ENCODE peak calls at places on chromosomes 5 and 9, in ten cellular contexts. One of them, this sample, is unnamed.

GRCh38 chr9:105219291-105219805 is 25.1 kb upstream of the SLC44A1 start:
- DNase-seq in activated CD4-positive, alpha-beta T cell treated with anti-CD3 and anti-CD28 coated beads, Interleukin-2, amount 50 U/mL, for 4 hours: no peak
- DNase-seq in activated naive CD4-positive, alpha-beta T cell treated with Interleukin-2 at 50 U/mL for 16 hours: no peak
- DNase-seq in activated naive CD8-positive, alpha-beta T cell treated with anti-CD3 and anti-CD28 coated beads for 36 hours: no peak
- DNase-seq in GM12891: no peak
- DNase-seq in stimulated activated CD4-positive, alpha-beta T cell treated with anti-CD3 and anti-CD28 coated beads, Interleukin-1b, Interleukin-23, amount 100 ng/mL, for 4 hours: no peak
- DNase-seq in B cell: no peak
- DNase-seq in mammary epithelial cell: no peak
- DNase-seq in frontal cortex: no peak
- DNase-seq in globus pallidus: no peak
- DNase-seq in this sample: no peak

GRCh38 chr5:133472829-133473228 is 139.5 kb downstream of the FSTL4 start:
- DNase-seq in activated CD4-positive, alpha-beta T cell treated with anti-CD3 and anti-CD28 coated beads, Interleukin-2, amount 50 U/mL, for 4 hours: no peak
- DNase-seq in activated naive CD4-positive, alpha-beta T cell treated with Interleukin-2 at 50 U/mL for 16 hours: no peak
- DNase-seq in activated naive CD8-positive, alpha-beta T cell treated with anti-CD3 and anti-CD28 coated beads for 36 hours: no peak
- DNase-seq in GM12891: no peak
- DNase-seq in stimulated activated CD4-positive, alpha-beta T cell treated with anti-CD3 and anti-CD28 coated beads, Interleukin-1b, Interleukin-23, amount 100 ng/mL, for 4 hours: no peak
- DNase-seq in B cell: no peak
- DNase-seq in mammary epithelial cell: peak
- DNase-seq in frontal cortex: no peak
- DNase-seq in globus pallidus: no peak
- DNase-seq in this sample: no peak

GRCh38 chr9:27291292-27291691 is 5.7 kb downstream of the EQTN start:
- DNase-seq in activated CD4-positive, alpha-beta T cell treated with anti-CD3 and anti-CD28 coated beads, Interleukin-2, amount 50 U/mL, for 4 hours: no peak
- DNase-seq in activated naive CD4-positive, alpha-beta T cell treated with Interleukin-2 at 50 U/mL for 16 hours: no peak
- DNase-seq in activated naive CD8-positive, alpha-beta T cell treated with anti-CD3 and anti-CD28 coated beads for 36 hours: no peak
- DNase-seq in GM12891: no peak
- DNase-seq in stimulated activated CD4-positive, alpha-beta T cell treated with anti-CD3 and anti-CD28 coated beads, Interleukin-1b, Interleukin-23, amount 100 ng/mL, for 4 hours: no peak
- DNase-seq in B cell: no peak
- DNase-seq in mammary epithelial cell: no peak
- DNase-seq in frontal cortex: no peak
- DNase-seq in globus pallidus: no peak
- DNase-seq in this sample: no peak

GRCh38 chr9:18798518-18799290 is 234.3 kb downstream of the SAXO1 start:
- DNase-seq in activated CD4-positive, alpha-beta T cell treated with anti-CD3 and anti-CD28 coated beads, Interleukin-2, amount 50 U/mL, for 4 hours: no peak
- DNase-seq in activated naive CD4-positive, alpha-beta T cell treated with Interleukin-2 at 50 U/mL for 16 hours: no peak
- DNase-seq in activated naive CD8-positive, alpha-beta T cell treated with anti-CD3 and anti-CD28 coated beads for 36 hours: no peak
- DNase-seq in GM12891: no peak
- DNase-seq in stimulated activated CD4-positive, alpha-beta T cell treated with anti-CD3 and anti-CD28 coated beads, Interleukin-1b, Interleukin-23, amount 100 ng/mL, for 4 hours: no peak
- DNase-seq in B cell: no peak
- DNase-seq in mammary epithelial cell: no peak
- DNase-seq in frontal cortex: no peak
- DNase-seq in globus pallidus: no peak
- DNase-seq in this sample: no peak

GRCh38 chr9:135422340-135422944 is 57.1 kb upstream of the PPP1R26 start:
- DNase-seq in activated CD4-positive, alpha-beta T cell treated with anti-CD3 and anti-CD28 coated beads, Interleukin-2, amount 50 U/mL, for 4 hours: no peak
- DNase-seq in activated naive CD4-positive, alpha-beta T cell treated with Interleukin-2 at 50 U/mL for 16 hours: no peak
- DNase-seq in activated naive CD8-positive, alpha-beta T cell treated with anti-CD3 and anti-CD28 coated beads for 36 hours: no peak
- DNase-seq in GM12891: no peak
- DNase-seq in stimulated activated CD4-positive, alpha-beta T cell treated with anti-CD3 and anti-CD28 coated beads, Interleukin-1b, Interleukin-23, amount 100 ng/mL, for 4 hours: no peak
- DNase-seq in B cell: no peak
- DNase-seq in mammary epithelial cell: no peak
- DNase-seq in frontal cortex: no peak
- DNase-seq in globus pallidus: peak
- DNase-seq in this sample: no peak

GRCh38 chr9:74120470-74120869 is 376.7 kb upstream of the RORB start:
- DNase-seq in activated CD4-positive, alpha-beta T cell treated with anti-CD3 and anti-CD28 coated beads, Interleukin-2, amount 50 U/mL, for 4 hours: no peak
- DNase-seq in activated naive CD4-positive, alpha-beta T cell treated with Interleukin-2 at 50 U/mL for 16 hours: no peak
- DNase-seq in activated naive CD8-positive, alpha-beta T cell treated with anti-CD3 and anti-CD28 coated beads for 36 hours: no peak
- DNase-seq in GM12891: no peak
- DNase-seq in stimulated activated CD4-positive, alpha-beta T cell treated with anti-CD3 and anti-CD28 coated beads, Interleukin-1b, Interleukin-23, amount 100 ng/mL, for 4 hours: no peak
- DNase-seq in B cell: no peak
- DNase-seq in mammary epithelial cell: no peak
- DNase-seq in frontal cortex: no peak
- DNase-seq in globus pallidus: no peak
- DNase-seq in this sample: no peak

GRCh38 chr5:59416441-59416840 is 477.1 kb downstream of the PDE4D start:
- DNase-seq in activated CD4-positive, alpha-beta T cell treated with anti-CD3 and anti-CD28 coated beads, Interleukin-2, amount 50 U/mL, for 4 hours: no peak
- DNase-seq in activated naive CD4-positive, alpha-beta T cell treated with Interleukin-2 at 50 U/mL for 16 hours: no peak
- DNase-seq in activated naive CD8-positive, alpha-beta T cell treated with anti-CD3 and anti-CD28 coated beads for 36 hours: no peak
- DNase-seq in GM12891: no peak
- DNase-seq in stimulated activated CD4-positive, alpha-beta T cell treated with anti-CD3 and anti-CD28 coated beads, Interleukin-1b, Interleukin-23, amount 100 ng/mL, for 4 hours: no peak
- DNase-seq in B cell: no peak
- DNase-seq in mammary epithelial cell: no peak
- DNase-seq in frontal cortex: no peak
- DNase-seq in globus pallidus: no peak
- DNase-seq in this sample: no peak

GRCh38 chr5:107968998-107969397 is 298.3 kb upstream of the EFNA5 start:
- DNase-seq in activated CD4-positive, alpha-beta T cell treated with anti-CD3 and anti-CD28 coated beads, Interleukin-2, amount 50 U/mL, for 4 hours: no peak
- DNase-seq in activated naive CD4-positive, alpha-beta T cell treated with Interleukin-2 at 50 U/mL for 16 hours: no peak
- DNase-seq in activated naive CD8-positive, alpha-beta T cell treated with anti-CD3 and anti-CD28 coated beads for 36 hours: no peak
- DNase-seq in GM12891: no peak
- DNase-seq in stimulated activated CD4-positive, alpha-beta T cell treated with anti-CD3 and anti-CD28 coated beads, Interleukin-1b, Interleukin-23, amount 100 ng/mL, for 4 hours: no peak
- DNase-seq in B cell: no peak
- DNase-seq in mammary epithelial cell: peak
- DNase-seq in frontal cortex: no peak
- DNase-seq in globus pallidus: no peak
- DNase-seq in this sample: no peak

GRCh38 chr9:37910271-37910670 is 6.3 kb upstream of the SLC25A51 start:
- DNase-seq in activated CD4-positive, alpha-beta T cell treated with anti-CD3 and anti-CD28 coated beads, Interleukin-2, amount 50 U/mL, for 4 hours: no peak
- DNase-seq in activated naive CD4-positive, alpha-beta T cell treated with Interleukin-2 at 50 U/mL for 16 hours: no peak
- DNase-seq in activated naive CD8-positive, alpha-beta T cell treated with anti-CD3 and anti-CD28 coated beads for 36 hours: no peak
- DNase-seq in GM12891: no peak
- DNase-seq in stimulated activated CD4-positive, alpha-beta T cell treated with anti-CD3 and anti-CD28 coated beads, Interleukin-1b, Interleukin-23, amount 100 ng/mL, for 4 hours: no peak
- DNase-seq in B cell: no peak
- DNase-seq in mammary epithelial cell: no peak
- DNase-seq in frontal cortex: no peak
- DNase-seq in globus pallidus: no peak
- DNase-seq in this sample: no peak

GRCh38 chr5:81754621-81755020 is 3.7 kb upstream of the SSBP2 start:
- DNase-seq in activated CD4-positive, alpha-beta T cell treated with anti-CD3 and anti-CD28 coated beads, Interleukin-2, amount 50 U/mL, for 4 hours: no peak
- DNase-seq in activated naive CD4-positive, alpha-beta T cell treated with Interleukin-2 at 50 U/mL for 16 hours: no peak
- DNase-seq in activated naive CD8-positive, alpha-beta T cell treated with anti-CD3 and anti-CD28 coated beads for 36 hours: no peak
- DNase-seq in GM12891: no peak
- DNase-seq in stimulated activated CD4-positive, alpha-beta T cell treated with anti-CD3 and anti-CD28 coated beads, Interleukin-1b, Interleukin-23, amount 100 ng/mL, for 4 hours: no peak
- DNase-seq in B cell: no peak
- DNase-seq in mammary epithelial cell: no peak
- DNase-seq in frontal cortex: no peak
- DNase-seq in globus pallidus: no peak
- DNase-seq in this sample: no peak

GRCh38 chr5:10595305-10595677 is 31.4 kb downstream of the ANKRD33B start:
- DNase-seq in activated CD4-positive, alpha-beta T cell treated with anti-CD3 and anti-CD28 coated beads, Interleukin-2, amount 50 U/mL, for 4 hours: no peak
- DNase-seq in activated naive CD4-positive, alpha-beta T cell treated with Interleukin-2 at 50 U/mL for 16 hours: no peak
- DNase-seq in activated naive CD8-positive, alpha-beta T cell treated with anti-CD3 and anti-CD28 coated beads for 36 hours: no peak
- DNase-seq in GM12891: no peak
- DNase-seq in stimulated activated CD4-positive, alpha-beta T cell treated with anti-CD3 and anti-CD28 coated beads, Interleukin-1b, Interleukin-23, amount 100 ng/mL, for 4 hours: no peak
- DNase-seq in B cell: no peak
- DNase-seq in mammary epithelial cell: peak
- DNase-seq in frontal cortex: no peak
- DNase-seq in globus pallidus: no peak
- DNase-seq in this sample: no peak

GRCh38 chr9:109704546-109704945 is 75.5 kb upstream of the PALM2AKAP2 start:
- DNase-seq in activated CD4-positive, alpha-beta T cell treated with anti-CD3 and anti-CD28 coated beads, Interleukin-2, amount 50 U/mL, for 4 hours: no peak
- DNase-seq in activated naive CD4-positive, alpha-beta T cell treated with Interleukin-2 at 50 U/mL for 16 hours: no peak
- DNase-seq in activated naive CD8-positive, alpha-beta T cell treated with anti-CD3 and anti-CD28 coated beads for 36 hours: no peak
- DNase-seq in GM12891: no peak
- DNase-seq in stimulated activated CD4-positive, alpha-beta T cell treated with anti-CD3 and anti-CD28 coated beads, Interleukin-1b, Interleukin-23, amount 100 ng/mL, for 4 hours: no peak
- DNase-seq in B cell: no peak
- DNase-seq in mammary epithelial cell: no peak
- DNase-seq in frontal cortex: no peak
- DNase-seq in globus pallidus: no peak
- DNase-seq in this sample: no peak

GRCh38 chr5:44546283-44546682 is 157.1 kb upstream of the FGF10 start:
- DNase-seq in activated CD4-positive, alpha-beta T cell treated with anti-CD3 and anti-CD28 coated beads, Interleukin-2, amount 50 U/mL, for 4 hours: no peak
- DNase-seq in activated naive CD4-positive, alpha-beta T cell treated with Interleukin-2 at 50 U/mL for 16 hours: no peak
- DNase-seq in activated naive CD8-positive, alpha-beta T cell treated with anti-CD3 and anti-CD28 coated beads for 36 hours: no peak
- DNase-seq in GM12891: no peak
- DNase-seq in stimulated activated CD4-positive, alpha-beta T cell treated with anti-CD3 and anti-CD28 coated beads, Interleukin-1b, Interleukin-23, amount 100 ng/mL, for 4 hours: no peak
- DNase-seq in B cell: no peak
- DNase-seq in mammary epithelial cell: peak
- DNase-seq in frontal cortex: no peak
- DNase-seq in globus pallidus: no peak
- DNase-seq in this sample: no peak

GRCh38 chr5:16857635-16858034 is 78.5 kb downstream of the MYO10 start:
- DNase-seq in activated CD4-positive, alpha-beta T cell treated with anti-CD3 and anti-CD28 coated beads, Interleukin-2, amount 50 U/mL, for 4 hours: no peak
- DNase-seq in activated naive CD4-positive, alpha-beta T cell treated with Interleukin-2 at 50 U/mL for 16 hours: no peak
- DNase-seq in activated naive CD8-positive, alpha-beta T cell treated with anti-CD3 and anti-CD28 coated beads for 36 hours: no peak
- DNase-seq in GM12891: no peak
- DNase-seq in stimulated activated CD4-positive, alpha-beta T cell treated with anti-CD3 and anti-CD28 coated beads, Interleukin-1b, Interleukin-23, amount 100 ng/mL, for 4 hours: no peak
- DNase-seq in B cell: no peak
- DNase-seq in mammary epithelial cell: no peak
- DNase-seq in frontal cortex: no peak
- DNase-seq in globus pallidus: no peak
- DNase-seq in this sample: no peak

GRCh38 chr5:60687927-60688720 is 11.8 kb downstream of the DEPDC1B start:
- DNase-seq in activated CD4-positive, alpha-beta T cell treated with anti-CD3 and anti-CD28 coated beads, Interleukin-2, amount 50 U/mL, for 4 hours: no peak
- DNase-seq in activated naive CD4-positive, alpha-beta T cell treated with Interleukin-2 at 50 U/mL for 16 hours: no peak
- DNase-seq in activated naive CD8-positive, alpha-beta T cell treated with anti-CD3 and anti-CD28 coated beads for 36 hours: no peak
- DNase-seq in GM12891: no peak
- DNase-seq in stimulated activated CD4-positive, alpha-beta T cell treated with anti-CD3 and anti-CD28 coated beads, Interleukin-1b, Interleukin-23, amount 100 ng/mL, for 4 hours: no peak
- DNase-seq in B cell: no peak
- DNase-seq in mammary epithelial cell: peak
- DNase-seq in frontal cortex: no peak
- DNase-seq in globus pallidus: no peak
- DNase-seq in this sample: no peak

GRCh38 chr5:98468188-98468869 is 305.1 kb upstream of the RGMB start:
- DNase-seq in activated CD4-positive, alpha-beta T cell treated with anti-CD3 and anti-CD28 coated beads, Interleukin-2, amount 50 U/mL, for 4 hours: no peak
- DNase-seq in activated naive CD4-positive, alpha-beta T cell treated with Interleukin-2 at 50 U/mL for 16 hours: no peak
- DNase-seq in activated naive CD8-positive, alpha-beta T cell treated with anti-CD3 and anti-CD28 coated beads for 36 hours: no peak
- DNase-seq in GM12891: no peak
- DNase-seq in stimulated activated CD4-positive, alpha-beta T cell treated with anti-CD3 and anti-CD28 coated beads, Interleukin-1b, Interleukin-23, amount 100 ng/mL, for 4 hours: no peak
- DNase-seq in B cell: no peak
- DNase-seq in mammary epithelial cell: peak
- DNase-seq in frontal cortex: no peak
- DNase-seq in globus pallidus: no peak
- DNase-seq in this sample: no peak

This sample was measured in D721Med.